ENCODE peak calls at places on chromosome 15, in four cellular contexts. L, C, V and R are unnamed samples.

GRCh38 chr15:77688270-77689058 is 55.8 kb upstream of the LINGO1 start:
- DNase-seq in C (no peak), V (no peak), L (no peak), R (no peak)

GRCh38 chr15:92840149-92840548 is 60.0 kb upstream of the CHD2 start:
- DNase-seq in C (no peak), V (no peak), L (no peak), R (no peak)

GRCh38 chr15:91445701-91446100 is 345.6 kb downstream of the SV2B start:
- DNase-seq in V (no peak), C (no peak), L (no peak), R (no peak)

GRCh38 chr15:25690673-25691543 is 172.2 kb downstream of the ATP10A start:
- DNase-seq in V (no peak), L (no peak), C (no peak), R (no peak)

GRCh38 chr15:87944687-87945086 is 311.9 kb downstream of the NTRK3 start:
- DNase-seq in C (no peak), L (no peak), V (no peak), R (no peak)

GRCh38 chr15:76162784-76163428 is 103.1 kb downstream of the TMEM266 start:
- DNase-seq in C (no peak), L (no peak), V (no peak), R (no peak)

GRCh38 chr15:95319242-95319641 is 1011.3 kb upstream of the NR2F2 start:
- DNase-seq in C (no peak), V (no peak), L (no peak), R (no peak)

GRCh38 chr15:88858934-88859333 is 36.4 kb downstream of the HAPLN3 start:
- DNase-seq in C (no peak), V (no peak), L (no peak), R (no peak)

GRCh38 chr15:45157974-45158373 is 28.2 kb downstream of the DUOX1 start:
- DNase-seq in L (no peak), C (no peak), V (no peak), R (no peak)

GRCh38 chr15:100516592-100517489 is 11.9 kb downstream of the CERS3 start:
- DNase-seq in L (no peak), V (no peak), C (no peak), R (no peak)

GRCh38 chr15:58465866-58466517 is 34.2 kb downstream of the LIPC start:
- DNase-seq in V (no peak), L (no peak), C (no peak), R (no peak)

GRCh38 chr15:69119016-69119415 is 41.4 kb upstream of the GLCE start:
- DNase-seq in C (no peak), L (no peak), V (no peak), R (no peak)

GRCh38 chr15:93180656-93181055 is 91.6 kb upstream of the RGMA start:
- DNase-seq in V (no peak), C (no peak), L (no peak), R (peak; percentile 54)

GRCh38 chr15:50260969-50261496 is 4.5 kb downstream of the HDC start:
- DNase-seq in C (peak; percentile 85), L (peak; percentile 20), V (no peak), R (no peak)

DNA sequence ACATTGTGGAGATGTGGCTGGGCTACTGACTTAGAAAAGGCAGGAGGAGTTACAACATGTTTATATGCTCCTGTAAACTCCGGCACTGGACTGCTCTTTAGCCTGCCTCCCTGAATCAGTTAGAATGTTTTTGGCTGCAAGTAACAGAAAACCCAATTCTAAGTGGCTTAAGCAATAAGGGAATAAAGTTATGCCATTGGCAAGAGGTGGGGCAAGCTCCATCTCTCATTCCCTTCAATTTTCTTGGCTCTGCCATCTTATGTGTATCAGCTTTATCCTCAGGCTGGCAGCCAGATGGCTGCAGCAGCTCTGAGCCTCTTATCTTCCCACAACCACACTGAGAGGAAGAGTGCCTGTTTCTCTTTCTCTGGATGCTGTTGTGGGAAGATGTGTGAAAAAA is 22.4 kb upstream of the MEIS2 start:
- DNase-seq in V (no peak), L (no peak), C (no peak), R (no peak)
- TF ChIP-seq ESRRA in V (no peak), L (no peak), C (no peak), R (no peak)

DNA sequence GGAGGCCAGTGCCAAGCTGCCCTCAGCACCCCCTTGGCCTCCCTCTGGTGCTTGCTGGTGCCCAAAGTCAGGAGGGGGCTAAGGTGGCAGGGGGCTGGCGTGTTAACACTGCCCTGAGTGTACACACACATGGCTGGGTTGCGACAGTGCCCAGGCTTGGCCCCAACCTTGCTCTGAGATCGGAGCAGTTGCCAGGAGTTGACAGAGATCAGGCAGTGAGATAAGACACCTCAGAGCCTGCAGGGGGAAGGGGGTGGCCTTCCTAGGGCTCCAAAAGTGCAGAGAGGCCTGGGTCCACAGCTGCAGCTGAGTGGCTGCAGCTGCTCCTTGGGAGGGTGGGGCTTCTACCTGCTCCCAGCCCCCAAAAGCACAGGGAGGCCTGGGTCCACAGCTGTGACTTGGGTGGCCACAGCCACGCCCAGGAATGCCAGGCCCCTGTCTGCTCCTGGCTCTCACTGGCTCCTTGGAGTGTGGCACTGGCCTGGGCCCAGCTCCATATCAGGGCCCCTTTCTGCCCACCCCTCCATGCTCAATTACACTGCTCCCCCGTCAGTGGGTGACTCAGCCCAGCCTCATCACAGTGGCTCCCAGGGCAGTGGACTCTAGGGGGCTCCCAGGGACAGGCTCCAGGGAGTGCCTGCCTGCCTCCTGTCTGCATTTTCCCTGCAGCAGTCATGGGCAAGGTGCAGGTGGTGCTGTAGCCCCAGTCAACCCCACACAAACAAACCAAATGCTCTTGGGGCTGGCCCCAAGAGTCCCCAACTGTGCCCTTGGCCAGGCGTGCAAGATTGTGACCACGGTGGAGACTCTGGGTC is 56.4 kb upstream of the C15orf39 start:
- DNase-seq in V (peak; percentile 81), L (peak; percentile 84), C (no peak), R (no peak)
- TF ChIP-seq HMGXB4 in V (no peak), L (peak; percentile 91), C (no peak), R (no peak)

GRCh38 chr15:67092726-67093125 is 27.3 kb downstream of the SMAD3 start:
- DNase-seq in L (no peak), V (no peak), C (no peak), R (no peak)
- TF ChIP-seq ESRRA in L (no peak), V (no peak), C (no peak), R (no peak)

DNA sequence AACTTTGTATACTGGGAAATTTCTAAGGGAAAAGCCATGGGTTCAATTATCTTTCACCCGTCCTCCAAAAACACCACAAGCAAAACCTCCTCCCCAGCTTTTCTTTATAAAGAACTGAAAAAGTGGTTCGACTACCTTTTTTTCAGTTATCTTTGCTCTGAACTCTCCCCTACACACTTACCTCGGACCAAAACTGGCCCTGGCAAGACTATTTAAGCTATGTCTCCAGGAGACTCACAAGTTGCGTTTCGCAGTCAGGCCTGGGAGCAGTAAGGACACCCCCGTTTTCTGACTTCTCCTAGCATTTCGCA is 645 bp downstream of the COPS2 start:
- DNase-seq in V (no peak), L (peak; percentile 4), C (no peak), R (no peak)
- TF ChIP-seq HMGXB4 in V (no peak), L (no peak), C (no peak), R (no peak)